ENCODE peak calls at places on chromosome 12, in nine cellular contexts. One of them, this sample, is unnamed.

GRCh38 chr12:112303004-112303403 is 79.2 kb downstream of the HECTD4 start:
- DNase-seq in fibroblast of villous mesenchyme: peak; percentile 68
- DNase-seq in pancreas: no peak
- DNase-seq in uterus: no peak
- DNase-seq in GM13977: peak; percentile 78
- DNase-seq in osteocyte: no peak
- DNase-seq in transverse colon: no peak
- DNase-seq in breast epithelium: no peak
- DNase-seq in activated B cell treated with CpG ODN at 0.5 μM for 24 hours: no peak
- DNase-seq in this sample: no peak

GRCh38 chr12:4118017-4118510 is 155.5 kb upstream of the CCND2 start:
- DNase-seq in fibroblast of villous mesenchyme: peak; percentile 74
- DNase-seq in pancreas: no peak
- DNase-seq in uterus: no peak
- DNase-seq in GM13977: peak; percentile 30
- DNase-seq in osteocyte: peak; percentile 19
- DNase-seq in transverse colon: peak; percentile 80
- DNase-seq in breast epithelium: no peak
- DNase-seq in activated B cell treated with CpG ODN at 0.5 μM for 24 hours: no peak
- DNase-seq in this sample: peak; percentile 76

GRCh38 chr12:12720052-12720451 is 2.9 kb downstream of the CDKN1B start:
- DNase-seq in fibroblast of villous mesenchyme: no peak
- DNase-seq in pancreas: no peak
- DNase-seq in uterus: no peak
- DNase-seq in GM13977: no peak
- DNase-seq in osteocyte: no peak
- DNase-seq in transverse colon: no peak
- DNase-seq in breast epithelium: no peak
- DNase-seq in activated B cell treated with CpG ODN at 0.5 μM for 24 hours: no peak
- DNase-seq in this sample: no peak

GRCh38 chr12:46487567-46488131 is 115.1 kb upstream of the SLC38A2 start:
- DNase-seq in fibroblast of villous mesenchyme: no peak
- DNase-seq in pancreas: no peak
- DNase-seq in uterus: no peak
- DNase-seq in GM13977: no peak
- DNase-seq in osteocyte: no peak
- DNase-seq in transverse colon: no peak
- DNase-seq in breast epithelium: no peak
- DNase-seq in activated B cell treated with CpG ODN at 0.5 μM for 24 hours: no peak
- DNase-seq in this sample: no peak

GRCh38 chr12:122366685-122367475 is 55.6 kb downstream of the CLIP1 start:
- DNase-seq in fibroblast of villous mesenchyme: peak; percentile 96
- DNase-seq in pancreas: no peak
- DNase-seq in uterus: peak; percentile 81
- DNase-seq in GM13977: no peak
- DNase-seq in osteocyte: no peak
- DNase-seq in transverse colon: peak; percentile 19
- DNase-seq in breast epithelium: peak; percentile 55
- DNase-seq in activated B cell treated with CpG ODN at 0.5 μM for 24 hours: no peak
- DNase-seq in this sample: no peak

GRCh38 chr12:10722502-10722904 is 620 bp downstream of the YBX3 start:
- DNase-seq in fibroblast of villous mesenchyme: peak; percentile 56
- DNase-seq in pancreas: no peak
- DNase-seq in uterus: peak; percentile 55
- DNase-seq in GM13977: peak; percentile 78
- DNase-seq in osteocyte: peak; percentile 85
- DNase-seq in transverse colon: peak; percentile 43
- DNase-seq in breast epithelium: peak; percentile 40
- DNase-seq in activated B cell treated with CpG ODN at 0.5 μM for 24 hours: peak; percentile 57
- DNase-seq in this sample: peak; percentile 55

GRCh38 chr12:120229583-120230325 is 28.8 kb upstream of the RPLP0 start:
- DNase-seq in fibroblast of villous mesenchyme: peak; percentile 84
- DNase-seq in pancreas: no peak
- DNase-seq in uterus: no peak
- DNase-seq in GM13977: no peak
- DNase-seq in osteocyte: no peak
- DNase-seq in transverse colon: peak; percentile 56
- DNase-seq in breast epithelium: no peak
- DNase-seq in activated B cell treated with CpG ODN at 0.5 μM for 24 hours: no peak
- DNase-seq in this sample: no peak

GRCh38 chr12:47391566-47391965 is 311.8 kb upstream of the AMIGO2 start:
- DNase-seq in fibroblast of villous mesenchyme: no peak
- DNase-seq in pancreas: no peak
- DNase-seq in uterus: no peak
- DNase-seq in GM13977: no peak
- DNase-seq in osteocyte: no peak
- DNase-seq in transverse colon: peak; percentile 17
- DNase-seq in breast epithelium: no peak
- DNase-seq in activated B cell treated with CpG ODN at 0.5 μM for 24 hours: no peak
- DNase-seq in this sample: no peak

GRCh38 chr12:124593851-124594401 is 26.5 kb upstream of the NCOR2 start:
- DNase-seq in fibroblast of villous mesenchyme: no peak
- DNase-seq in pancreas: no peak
- DNase-seq in uterus: no peak
- DNase-seq in GM13977: no peak
- DNase-seq in osteocyte: no peak
- DNase-seq in transverse colon: no peak
- DNase-seq in breast epithelium: no peak
- DNase-seq in activated B cell treated with CpG ODN at 0.5 μM for 24 hours: no peak
- DNase-seq in this sample: no peak

GRCh38 chr12:124593176-124593575 is 25.8 kb upstream of the NCOR2 start:
- DNase-seq in fibroblast of villous mesenchyme: no peak
- DNase-seq in pancreas: no peak
- DNase-seq in uterus: no peak
- DNase-seq in GM13977: no peak
- DNase-seq in osteocyte: no peak
- DNase-seq in transverse colon: no peak
- DNase-seq in breast epithelium: no peak
- DNase-seq in activated B cell treated with CpG ODN at 0.5 μM for 24 hours: no peak
- DNase-seq in this sample: no peak

GRCh38 chr12:124592481-124593160 is 25.2 kb upstream of the NCOR2 start:
- DNase-seq in fibroblast of villous mesenchyme: no peak
- DNase-seq in pancreas: no peak
- DNase-seq in uterus: no peak
- DNase-seq in GM13977: no peak
- DNase-seq in osteocyte: no peak
- DNase-seq in transverse colon: peak; percentile 35
- DNase-seq in breast epithelium: no peak
- DNase-seq in activated B cell treated with CpG ODN at 0.5 μM for 24 hours: peak; percentile 30
- DNase-seq in this sample: peak; percentile 75

GRCh38 chr12:124590447-124590846 is 23.0 kb upstream of the NCOR2 start:
- DNase-seq in fibroblast of villous mesenchyme: no peak
- DNase-seq in pancreas: no peak
- DNase-seq in uterus: no peak
- DNase-seq in GM13977: no peak
- DNase-seq in osteocyte: no peak
- DNase-seq in transverse colon: no peak
- DNase-seq in breast epithelium: no peak
- DNase-seq in activated B cell treated with CpG ODN at 0.5 μM for 24 hours: no peak
- DNase-seq in this sample: no peak

DNA sequence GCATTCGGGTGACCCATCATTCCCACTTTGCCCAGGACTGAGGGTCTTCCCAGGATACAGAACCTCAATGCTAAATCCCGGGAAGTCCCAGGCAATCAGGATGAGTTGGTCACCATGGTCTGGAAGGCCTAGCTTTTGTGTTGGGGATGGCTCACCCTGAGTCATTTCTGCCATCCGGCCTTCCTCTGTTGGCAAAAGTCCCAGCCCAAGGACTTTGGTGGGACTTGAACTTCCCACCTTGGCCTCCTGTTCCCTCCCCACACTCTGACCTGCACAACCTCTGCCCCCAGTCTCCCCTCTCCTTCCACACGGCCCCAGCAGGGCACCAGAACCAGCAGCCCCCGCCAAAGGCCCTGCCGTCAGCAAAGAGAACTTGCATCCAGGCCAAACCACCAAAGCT is 24.6 kb upstream of the NCOR2 start:
- DNase-seq in fibroblast of villous mesenchyme: no peak
- DNase-seq in pancreas: no peak
- DNase-seq in uterus: no peak
- DNase-seq in GM13977: no peak
- DNase-seq in osteocyte: no peak
- DNase-seq in transverse colon: no peak
- DNase-seq in breast epithelium: no peak
- DNase-seq in activated B cell treated with CpG ODN at 0.5 μM for 24 hours: no peak
- DNase-seq in this sample: peak; percentile 61
- TF ChIP-seq CTCF in fibroblast of villous mesenchyme: no peak
- TF ChIP-seq CTCF in pancreas: no peak
- TF ChIP-seq CTCF in uterus: no peak
- TF ChIP-seq CTCF in GM13977: no peak
- TF ChIP-seq CTCF in osteocyte: no peak
- TF ChIP-seq CTCF in transverse colon: no peak
- TF ChIP-seq CTCF in breast epithelium: no peak
- TF ChIP-seq CTCF in activated B cell treated with CpG ODN at 0.5 μM for 24 hours: no peak
- TF ChIP-seq CTCF in this sample: no peak

DNA sequence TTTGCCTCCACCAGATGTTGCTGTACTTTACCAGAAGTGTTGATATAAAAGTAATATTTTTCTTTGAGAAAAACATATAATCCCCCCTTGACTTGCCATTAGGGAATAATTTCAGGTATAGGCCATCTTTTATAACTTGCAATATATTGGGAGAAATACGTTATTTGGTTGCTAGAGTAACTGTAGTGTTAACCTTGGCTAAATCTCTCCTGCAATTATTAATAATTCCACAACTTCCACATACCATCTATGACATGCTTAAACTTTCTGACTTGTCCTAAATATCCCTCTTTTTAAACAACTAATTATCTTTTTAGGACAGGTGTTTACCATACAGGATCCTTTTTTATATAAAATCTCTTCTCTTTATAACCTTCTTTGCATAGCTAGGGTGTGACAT is 1048.2 kb downstream of the SLC16A7 start:
- DNase-seq in fibroblast of villous mesenchyme: no peak
- DNase-seq in pancreas: no peak
- DNase-seq in uterus: no peak
- DNase-seq in GM13977: no peak
- DNase-seq in osteocyte: no peak
- DNase-seq in transverse colon: no peak
- DNase-seq in breast epithelium: no peak
- DNase-seq in activated B cell treated with CpG ODN at 0.5 μM for 24 hours: no peak
- DNase-seq in this sample: no peak
- TF ChIP-seq CTCF in fibroblast of villous mesenchyme: no peak
- TF ChIP-seq CTCF in pancreas: no peak
- TF ChIP-seq CTCF in uterus: no peak
- TF ChIP-seq CTCF in GM13977: no peak
- TF ChIP-seq CTCF in osteocyte: no peak
- TF ChIP-seq CTCF in transverse colon: no peak
- TF ChIP-seq CTCF in breast epithelium: no peak
- TF ChIP-seq CTCF in activated B cell treated with CpG ODN at 0.5 μM for 24 hours: no peak
- TF ChIP-seq CTCF in this sample: no peak

GRCh38 chr12:109255377-109255776 is 53.7 kb downstream of the FOXN4 start:
- DNase-seq in fibroblast of villous mesenchyme: peak; percentile 16
- DNase-seq in pancreas: no peak
- DNase-seq in uterus: no peak
- DNase-seq in GM13977: no peak
- DNase-seq in osteocyte: no peak
- DNase-seq in transverse colon: no peak
- DNase-seq in breast epithelium: no peak
- DNase-seq in activated B cell treated with CpG ODN at 0.5 μM for 24 hours: no peak
- DNase-seq in this sample: no peak
- TF ChIP-seq CTCF in fibroblast of villous mesenchyme: peak; percentile 38
- TF ChIP-seq CTCF in pancreas: no peak
- TF ChIP-seq CTCF in uterus: no peak
- TF ChIP-seq CTCF in GM13977: peak; percentile 11
- TF ChIP-seq CTCF in osteocyte: peak; percentile 9
- TF ChIP-seq CTCF in transverse colon: no peak
- TF ChIP-seq CTCF in breast epithelium: no peak
- TF ChIP-seq CTCF in activated B cell treated with CpG ODN at 0.5 μM for 24 hours: no peak
- TF ChIP-seq CTCF in this sample: no peak

DNA sequence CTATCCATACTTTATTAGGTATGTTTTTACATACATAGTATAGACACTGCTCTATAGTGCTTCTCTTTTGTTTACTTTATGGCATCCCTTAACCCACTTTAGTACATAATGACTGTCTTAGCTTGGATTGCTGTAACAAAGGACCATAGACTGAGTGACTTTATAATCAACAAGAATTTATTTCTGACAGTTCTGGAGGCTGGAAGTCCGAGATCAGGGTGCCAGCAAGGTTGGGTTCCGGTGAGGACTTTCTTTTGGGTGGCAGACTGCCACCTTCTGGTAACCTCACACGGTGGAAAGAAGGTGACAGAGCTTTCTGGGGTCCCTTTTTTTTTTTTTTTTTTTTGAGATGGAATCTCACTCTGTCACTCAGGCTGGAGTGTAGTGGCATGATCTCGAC is 48.6 kb upstream of the PPM1H start:
- DNase-seq in fibroblast of villous mesenchyme: no peak
- DNase-seq in pancreas: no peak
- DNase-seq in uterus: no peak
- DNase-seq in GM13977: no peak
- DNase-seq in osteocyte: no peak
- DNase-seq in transverse colon: no peak
- DNase-seq in breast epithelium: no peak
- DNase-seq in activated B cell treated with CpG ODN at 0.5 μM for 24 hours: no peak
- DNase-seq in this sample: no peak
- TF ChIP-seq CTCF in fibroblast of villous mesenchyme: no peak
- TF ChIP-seq CTCF in pancreas: no peak
- TF ChIP-seq CTCF in uterus: no peak
- TF ChIP-seq CTCF in GM13977: peak; percentile 11
- TF ChIP-seq CTCF in osteocyte: peak; percentile 19
- TF ChIP-seq CTCF in transverse colon: no peak
- TF ChIP-seq CTCF in breast epithelium: no peak
- TF ChIP-seq CTCF in activated B cell treated with CpG ODN at 0.5 μM for 24 hours: no peak
- TF ChIP-seq CTCF in this sample: no peak

This sample was measured in CD14-positive monocyte.